ENCODE peak calls at places on chromosome 15, in seven cellular contexts. L is cardiac muscle cell, H is psoas muscle, Z is tibial nerve, F is gastrocnemius medialis, O is small intestine, X is upper lobe of right lung. V is an unnamed sample.

GRCh38 chr15:85407421-85408269 is 27.2 kb downstream of the AKAP13 start:
- DNase-seq in L (peak), H (no peak), Z (no peak), F (no peak), O (no peak), X (no peak), V (peak)

GRCh38 chr15:77907824-77908751 is 169.4 kb downstream of the TBC1D2B start:
- DNase-seq in L (peak), H (no peak), Z (no peak), F (no peak), O (no peak), X (peak), V (no peak)

GRCh38 chr15:96894669-96895068 is 564.2 kb downstream of the NR2F2 start:
- DNase-seq in L (no peak), H (no peak), Z (no peak), F (no peak), O (no peak), X (no peak), V (no peak)

GRCh38 chr15:77130315-77130930 is 59.5 kb upstream of the TSPAN3 start:
- DNase-seq in L (no peak), H (no peak), Z (no peak), F (no peak), O (no peak), X (no peak), V (no peak)

GRCh38 chr15:74800559-74801094 is 12.0 kb upstream of the LMAN1L start:
- DNase-seq in L (no peak), H (no peak), Z (no peak), F (no peak), O (no peak), X (no peak), V (no peak)

GRCh38 chr15:78035319-78035718 is 42.2 kb downstream of the TBC1D2B start:
- DNase-seq in L (peak), H (no peak), Z (no peak), F (no peak), O (no peak), X (no peak), V (no peak)

GRCh38 chr15:74815121-74815933 is 2.7 kb downstream of the LMAN1L start:
- DNase-seq in L (no peak), H (no peak), Z (no peak), F (no peak), O (peak), X (no peak), V (no peak)

GRCh38 chr15:73717206-73717605 is 33.0 kb downstream of the CD276 start:
- DNase-seq in L (no peak), H (no peak), Z (no peak), F (no peak), O (no peak), X (no peak), V (no peak)

GRCh38 chr15:67741313-67741712 is 84.0 kb upstream of the SKOR1 start:
- DNase-seq in L (no peak), H (no peak), Z (no peak), F (no peak), O (no peak), X (no peak), V (no peak)

GRCh38 chr15:31439328-31439727 is 112.7 kb downstream of the KLF13 start:
- DNase-seq in L (no peak), H (peak), Z (no peak), F (no peak), O (peak), X (no peak), V (no peak)

GRCh38 chr15:31869640-31870335 is 160.5 kb upstream of the CHRNA7 start:
- DNase-seq in L (peak), H (peak), Z (no peak), F (no peak), O (peak), X (no peak), V (no peak)

GRCh38 chr15:67212655-67213054 is 41.8 kb downstream of the AAGAB start:
- DNase-seq in L (no peak), H (no peak), Z (no peak), F (no peak), O (no peak), X (no peak), V (no peak)

GRCh38 chr15:43912991-43913927 is 86.5 kb downstream of the WDR76 start:
- DNase-seq in L (peak), H (no peak), Z (peak), F (no peak), O (no peak), X (no peak), V (no peak)

GRCh38 chr15:101505610-101506337 is 16.3 kb upstream of the PCSK6 start:
- DNase-seq in L (no peak), H (no peak), Z (no peak), F (no peak), O (no peak), X (no peak), V (no peak)

GRCh38 chr15:29522373-29523276 is 253.0 kb upstream of the NSMCE3 start:
- DNase-seq in L (no peak), H (no peak), Z (no peak), F (no peak), O (no peak), X (no peak), V (no peak)

GRCh38 chr15:40565333-40566238 is 744 bp upstream of the CCDC32 start:
- DNase-seq in L (no peak), H (no peak), Z (no peak), F (no peak), O (no peak), X (no peak), V (no peak)
- H3K4me3 ChIP-seq in L (peak), H (peak), Z (peak), F (peak), O (peak), X (peak), V (peak)

GRCh38 chr15:98801234-98801561 is 152.9 kb downstream of the IGF1R start:
- DNase-seq in L (no peak), H (no peak), Z (no peak), F (no peak), O (no peak), X (no peak), V (no peak)

GRCh38 chr15:98799991-98800390 is 151.7 kb downstream of the IGF1R start:
- DNase-seq in L (peak), H (no peak), Z (no peak), F (no peak), O (no peak), X (no peak), V (no peak)

GRCh38 chr15:98799461-98799971 is 151.2 kb downstream of the IGF1R start:
- DNase-seq in L (peak), H (no peak), Z (no peak), F (no peak), O (no peak), X (no peak), V (no peak)

GRCh38 chr15:98802187-98802586 is 153.8 kb downstream of the IGF1R start:
- DNase-seq in L (no peak), H (no peak), Z (no peak), F (no peak), O (peak), X (no peak), V (no peak)

GRCh38 chr15:98800437-98801233 is 152.3 kb downstream of the IGF1R start:
- DNase-seq in L (peak), H (peak), Z (peak), F (peak), O (peak), X (no peak), V (no peak)
- H3K27ac ChIP-seq in L (peak), H (peak), Z (peak), F (no peak), O (peak), X (peak), V (peak)

DNA sequence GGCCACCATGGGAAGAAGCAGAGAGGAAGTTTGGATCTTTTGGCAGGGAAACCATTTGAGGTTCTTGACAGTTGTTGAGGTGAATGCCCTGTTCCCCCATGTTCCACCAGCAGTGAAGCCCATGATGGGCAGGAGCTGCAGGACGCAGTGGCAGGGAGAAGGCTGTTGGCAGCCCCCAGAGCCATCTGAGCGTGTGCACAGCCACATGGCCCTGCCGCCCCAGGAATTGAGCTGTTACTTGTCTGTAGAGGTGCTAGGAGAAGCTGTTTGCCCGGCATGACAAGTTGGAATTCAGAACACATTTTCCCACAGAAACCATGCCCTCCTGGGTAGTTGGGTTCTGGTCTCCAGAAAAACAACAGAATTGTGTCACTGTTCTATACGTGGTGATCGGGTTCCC is 218.2 kb upstream of the NR2E3 start:
- DNase-seq in L (no peak), H (no peak), Z (no peak), F (no peak), O (no peak), X (no peak), V (no peak)
- H3K4me3 ChIP-seq in L (no peak), H (no peak), Z (no peak), F (no peak), O (no peak), X (no peak), V (no peak)

DNA sequence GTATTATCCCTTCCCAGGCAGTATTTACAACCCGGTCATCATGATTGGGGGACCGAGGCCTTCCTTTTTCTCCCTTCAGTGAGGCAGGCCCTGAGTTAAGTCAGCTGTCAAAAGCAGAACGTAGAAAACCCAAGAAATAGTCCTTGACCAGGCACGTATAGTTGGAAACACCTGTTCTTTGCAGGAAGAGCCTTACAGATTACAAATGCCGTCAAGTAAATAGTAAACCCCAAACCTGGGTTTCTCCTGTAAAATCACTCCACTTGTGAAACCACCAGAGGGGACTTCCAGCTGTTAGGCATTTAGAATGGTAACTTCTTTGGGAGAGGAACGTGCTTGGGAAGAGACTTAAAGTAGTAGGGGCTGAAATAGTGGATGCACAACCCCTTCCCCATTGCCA is 1.0 kb upstream of the BTBD1 start:
- DNase-seq in L (no peak), H (no peak), Z (no peak), F (no peak), O (no peak), X (no peak), V (no peak)
- H3K27ac ChIP-seq in L (peak), H (peak), Z (peak), F (peak), O (peak), X (peak), V (peak)

DNA sequence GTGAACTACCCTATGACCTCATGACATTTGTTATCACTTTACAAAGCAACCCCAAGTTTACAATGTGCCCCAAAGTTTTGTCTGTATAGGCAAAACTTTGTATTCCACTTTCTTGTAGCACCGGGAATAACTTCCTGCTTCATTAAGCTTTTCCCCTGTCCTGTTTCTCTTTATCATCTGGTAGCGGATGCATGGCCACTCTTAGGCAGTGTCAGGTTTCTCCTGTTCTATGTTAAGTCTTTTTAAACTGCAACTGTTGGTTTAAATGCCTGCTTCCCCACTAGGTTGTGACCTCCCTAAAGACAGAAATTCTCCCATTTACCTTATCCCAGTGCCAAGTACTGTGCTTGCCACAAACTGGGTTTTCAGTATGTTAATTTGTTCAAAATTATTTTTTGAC is 433.6 kb upstream of the DPH6 start:
- DNase-seq in L (no peak), H (no peak), Z (no peak), F (no peak), O (no peak), X (no peak), V (no peak)
- H3K4me3 ChIP-seq in L (no peak), H (no peak), Z (no peak), F (no peak), O (no peak), X (no peak), V (no peak)

GRCh38 chr15:69919816-69920215 is 177.9 kb downstream of the TLE3 start:
- DNase-seq in L (no peak), H (no peak), Z (no peak), F (no peak), O (no peak), X (no peak), V (no peak)
- H3K27ac ChIP-seq in L (no peak), H (no peak), Z (no peak), F (no peak), O (no peak), X (no peak), V (no peak)

DNA sequence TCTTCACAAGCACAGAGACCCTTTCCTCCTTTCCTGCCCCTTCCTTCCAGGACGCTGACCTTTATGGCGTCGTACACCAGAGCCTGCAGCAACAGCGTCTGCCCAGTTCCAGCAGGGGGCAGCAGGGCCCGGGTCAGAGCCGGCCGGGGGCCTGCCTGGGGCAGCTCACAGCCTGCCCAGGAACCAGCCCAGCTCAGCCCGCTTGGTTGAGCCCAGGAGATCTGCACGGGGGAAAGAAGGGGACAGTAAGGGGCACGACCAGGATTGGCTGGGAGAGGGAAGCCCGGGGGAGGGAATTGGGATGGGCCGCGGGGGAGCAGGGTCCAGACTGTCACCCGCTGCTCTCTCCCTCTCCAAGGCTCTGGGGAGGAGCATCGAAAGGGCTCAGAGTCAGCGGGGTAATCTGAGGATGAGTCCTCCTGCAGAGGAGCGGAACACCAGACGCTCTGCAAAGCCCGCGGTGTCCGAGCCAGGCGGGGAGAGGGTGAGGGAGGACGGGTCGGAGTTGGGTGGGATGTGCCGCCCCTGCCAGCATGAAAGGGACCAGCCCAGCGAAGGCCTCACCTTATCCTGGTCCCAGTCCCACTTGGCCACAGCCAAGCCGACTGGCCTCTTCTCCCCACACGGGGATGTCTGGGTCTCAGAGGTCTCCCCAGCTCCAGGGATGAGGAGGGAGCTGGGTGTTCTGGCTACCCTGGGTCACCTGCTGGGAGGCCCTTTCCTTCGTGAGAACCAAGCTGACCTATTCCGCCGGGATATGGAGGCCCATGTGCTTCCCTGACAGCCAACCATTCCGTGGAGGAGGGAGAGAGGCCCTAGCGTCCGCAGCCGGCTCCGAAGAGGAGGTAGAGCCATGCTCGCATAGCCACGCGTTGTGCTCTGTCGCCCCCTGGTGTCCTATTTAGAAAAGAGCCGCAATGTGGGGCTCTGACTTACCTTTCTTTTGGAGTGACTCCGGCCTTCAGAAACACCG is 7.4 kb upstream of the IGDCC3 start:
- DNase-seq in L (peak), H (peak), Z (peak), F (peak), O (peak), X (peak), V (peak)
- H3K4me3 ChIP-seq in L (no peak), H (peak), Z (peak), F (peak), O (peak), X (peak), V (peak)

GRCh38 chr15:70845616-70846360 is 8.2 kb downstream of the LARP6 start:
- DNase-seq in L (no peak), H (no peak), Z (no peak), F (no peak), O (no peak), X (no peak), V (no peak)
- H3K27ac ChIP-seq in L (no peak), H (no peak), Z (no peak), F (no peak), O (no peak), X (no peak), V (no peak)

V was measured in thoracic aorta.